ENCODE peak calls at places on chromosomes 3 and 15, in six cellular contexts. U, W, J, Q, G and A are unnamed samples.

GRCh38 chr15:96181873-96182301 is 148.6 kb upstream of the NR2F2 start:
- DNase-seq in W (no peak), Q (no peak), U (no peak), G (peak; percentile 84), J (no peak), A (peak; percentile 82)

GRCh38 chr3:12750223-12750622 is 8.8 kb downstream of the TMEM40 start:
- DNase-seq in U (peak; percentile 50), J (no peak), G (peak; percentile 81), Q (no peak), W (no peak), A (peak; percentile 76)

GRCh38 chr3:38536686-38537085 is 40.5 kb downstream of the EXOG start:
- DNase-seq in G (no peak), W (no peak), U (no peak), Q (no peak), J (no peak), A (no peak)

GRCh38 chr3:170858599-170858998 is 11.4 kb downstream of the RPL22L1 start:
- DNase-seq in G (no peak), J (no peak), Q (no peak), U (no peak), W (no peak), A (no peak)

GRCh38 chr3:124770341-124771082 is 40.3 kb downstream of the UMPS start:
- DNase-seq in J (no peak), W (no peak), G (peak; percentile 69), U (no peak), Q (no peak), A (no peak)

GRCh38 chr15:79198461-79198860 is 84.1 kb upstream of the ANKRD34C start:
- DNase-seq in W (no peak), U (no peak), J (no peak), Q (no peak), G (no peak), A (no peak)

GRCh38 chr3:107999215-107999775 is 91.5 kb downstream of the CD47 start:
- DNase-seq in U (peak; percentile 63), G (peak; percentile 27), J (no peak), W (no peak), Q (no peak), A (no peak)

GRCh38 chr3:13644341-13645082 is 95.6 kb downstream of the FBLN2 start:
- DNase-seq in Q (no peak), G (peak; percentile 45), U (no peak), J (no peak), W (no peak), A (peak; percentile 52)

GRCh38 chr3:82329300-82329699 is 567.9 kb upstream of the GBE1 start:
- DNase-seq in J (no peak), U (no peak), G (no peak), Q (no peak), W (no peak), A (peak; percentile 26)

GRCh38 chr15:85910796-85911195 is 116.1 kb upstream of the KLHL25 start:
- DNase-seq in J (no peak), Q (no peak), W (no peak), G (no peak), U (no peak), A (no peak)

GRCh38 chr3:69181592-69182211 is 59.3 kb upstream of the LMOD3 start:
- DNase-seq in Q (no peak), U (no peak), G (peak; percentile 67), W (no peak), J (no peak), A (peak; percentile 86)

GRCh38 chr15:80478075-80478474 is 73.9 kb downstream of the ARNT2 start:
- DNase-seq in W (no peak), Q (no peak), U (no peak), G (peak; percentile 34), J (no peak), A (peak; percentile 58)